ENCODE peak calls at places on chromosomes 11 and 22, in ten cellular contexts. P is colonic mucosa, J is memory B cell, I is NCI-H1092, V is EH, X is body of pancreas, E is C1 segment of cervical spinal cord, M is endothelial cell, K is choroid plexus epithelial cell, L is activated T-helper 1 cell treated with Interleukin-2 at 50 U/mL for 16 hours. Z is an unnamed sample.

GRCh38 chr11:120974980-120975379 is 48.9 kb upstream of the TBCEL start:
- DNase-seq in P (no peak), J (no peak), I (no peak), V (no peak), X (no peak), E (no peak), M (no peak), K (no peak), L (no peak), Z (no peak)

GRCh38 chr11:77140231-77140959 is 12.3 kb downstream of the MYO7A start:
- DNase-seq in P (no peak), J (no peak), I (no peak), V (peak), X (peak), E (no peak), M (peak), K (peak), L (no peak), Z (no peak)

GRCh38 chr11:64358907-64359711 is at the start of gene RPS6KA4:
- DNase-seq in P (peak), J (peak), I (no peak), V (peak), X (peak), E (peak), M (peak), K (peak), L (peak), Z (peak)

GRCh38 chr11:66238786-66239413 is 29.5 kb upstream of the RAB1B start:
- DNase-seq in P (no peak), J (no peak), I (no peak), V (no peak), X (no peak), E (no peak), M (no peak), K (no peak), L (no peak), Z (no peak)

GRCh38 chr22:48688366-48688765 is 1139.3 kb downstream of the BRD1 start:
- DNase-seq in P (no peak), J (no peak), I (no peak), V (no peak), X (no peak), E (no peak), M (no peak), K (no peak), L (no peak), Z (no peak)

GRCh38 chr22:17281026-17281809 is 62.0 kb upstream of the ADA2 start:
- DNase-seq in P (no peak), J (no peak), I (no peak), V (no peak), X (no peak), E (no peak), M (no peak), K (no peak), L (no peak), Z (peak)

GRCh38 chr11:43852057-43852636 is 28.5 kb upstream of the ALKBH3 start:
- DNase-seq in P (peak), J (peak), I (peak), V (peak), X (peak), E (no peak), M (peak), K (peak), L (peak), Z (peak)

GRCh38 chr11:104329043-104329442 is 165.1 kb upstream of the PDGFD start:
- DNase-seq in P (no peak), J (no peak), I (no peak), V (no peak), X (no peak), E (no peak), M (no peak), K (no peak), L (no peak), Z (no peak)

GRCh38 chr11:124481365-124482323 is 36.1 kb upstream of the OR8B8 start:
- DNase-seq in P (no peak), J (no peak), I (no peak), V (peak), X (no peak), E (no peak), M (peak), K (peak), L (no peak), Z (peak)

GRCh38 chr11:1740786-1741530 is 9.4 kb downstream of the IFITM10 start:
- DNase-seq in P (no peak), J (no peak), I (no peak), V (no peak), X (peak), E (no peak), M (no peak), K (no peak), L (no peak), Z (no peak)

GRCh38 chr11:32792948-32793475 is 1.4 kb downstream of the CCDC73 start:
- DNase-seq in P (peak), J (peak), I (peak), V (peak), X (peak), E (no peak), M (peak), K (peak), L (peak), Z (peak)

GRCh38 chr11:122690801-122691649 is 35.5 kb downstream of the UBASH3B start:
- DNase-seq in P (no peak), J (no peak), I (no peak), V (peak), X (no peak), E (no peak), M (no peak), K (peak), L (no peak), Z (no peak)

GRCh38 chr11:373716-374551 is 4.6 kb downstream of the B4GALNT4 start:
- DNase-seq in P (no peak), J (no peak), I (no peak), V (no peak), X (no peak), E (peak), M (no peak), K (no peak), L (no peak), Z (no peak)

GRCh38 chr11:550021-550745 is 10.4 kb downstream of the LMNTD2 start:
- DNase-seq in P (no peak), J (no peak), I (no peak), V (no peak), X (no peak), E (no peak), M (no peak), K (no peak), L (no peak), Z (no peak)

GRCh38 chr11:17208257-17208999 is 642 bp upstream of the PIK3C2A start:
- DNase-seq in P (peak), J (no peak), I (peak), V (peak), X (peak), E (no peak), M (peak), K (peak), L (peak), Z (peak)

Z was measured in NCI-H345.